ENCODE peak calls at places on chromosomes 7 and 10, in four cellular contexts. One of them, this sample, is unnamed.

GRCh38 chr7:92766461-92767003 is 69.8 kb downstream of the CDK6 start:
- DNase-seq in AG09309: no peak
- DNase-seq in uterus: no peak
- DNase-seq in WERI-Rb-1: no peak
- DNase-seq in this sample: no peak

GRCh38 chr10:59626523-59626869 is 83.2 kb downstream of the SLC16A9 start:
- DNase-seq in AG09309: no peak
- DNase-seq in uterus: no peak
- DNase-seq in WERI-Rb-1: no peak
- DNase-seq in this sample: no peak

GRCh38 chr7:120988591-120989299 is at the start of gene CPED1:
- DNase-seq in AG09309: peak
- DNase-seq in uterus: peak
- DNase-seq in WERI-Rb-1: peak
- DNase-seq in this sample: peak

GRCh38 chr7:30905078-30906012 is 6.3 kb upstream of the AQP1 start:
- DNase-seq in AG09309: no peak
- DNase-seq in uterus: no peak
- DNase-seq in WERI-Rb-1: no peak
- DNase-seq in this sample: no peak

GRCh38 chr7:47535704-47536628 is 45.9 kb downstream of the TNS3 start:
- DNase-seq in AG09309: no peak
- DNase-seq in uterus: no peak
- DNase-seq in WERI-Rb-1: no peak
- DNase-seq in this sample: no peak

GRCh38 chr7:74479961-74480829 is 26.5 kb downstream of the GTF2IRD1 start:
- DNase-seq in AG09309: peak
- DNase-seq in uterus: peak
- DNase-seq in WERI-Rb-1: peak
- DNase-seq in this sample: peak

GRCh38 chr7:28904539-28905143 is 53.5 kb downstream of the TRIL start:
- DNase-seq in AG09309: no peak
- DNase-seq in uterus: no peak
- DNase-seq in WERI-Rb-1: peak
- DNase-seq in this sample: no peak

GRCh38 chr10:121426307-121426706 is 171.9 kb downstream of the FGFR2 start:
- DNase-seq in AG09309: no peak
- DNase-seq in uterus: no peak
- DNase-seq in WERI-Rb-1: no peak
- DNase-seq in this sample: no peak

GRCh38 chr7:1852781-1853618 is 182.9 kb downstream of the ELFN1 start:
- DNase-seq in AG09309: no peak
- DNase-seq in uterus: no peak
- DNase-seq in WERI-Rb-1: peak
- DNase-seq in this sample: no peak

GRCh38 chr7:156975620-156976019 is 26.1 kb downstream of the NOM1 start:
- DNase-seq in AG09309: no peak
- DNase-seq in uterus: no peak
- DNase-seq in WERI-Rb-1: no peak
- DNase-seq in this sample: no peak

GRCh38 chr10:137606-138005 is 2.4 kb downstream of the ZMYND11 start:
- DNase-seq in AG09309: no peak
- DNase-seq in uterus: no peak
- DNase-seq in WERI-Rb-1: no peak
- DNase-seq in this sample: no peak

GRCh38 chr10:128567561-128567960 is 441.3 kb upstream of the MKI67 start:
- DNase-seq in AG09309: no peak
- DNase-seq in uterus: no peak
- DNase-seq in WERI-Rb-1: no peak
- DNase-seq in this sample: no peak

GRCh38 chr7:57775396-57776088 is 325.6 kb downstream of the ZNF716 start:
- DNase-seq in AG09309: no peak
- DNase-seq in uterus: no peak
- DNase-seq in WERI-Rb-1: no peak
- DNase-seq in this sample: no peak

GRCh38 chr10:23439920-23440875 is 1.3 kb downstream of the OTUD1 start:
- DNase-seq in AG09309: peak
- DNase-seq in uterus: peak
- DNase-seq in WERI-Rb-1: peak
- DNase-seq in this sample: no peak

GRCh38 chr10:11192304-11193018 is 174.8 kb downstream of the CELF2 start:
- DNase-seq in AG09309: no peak
- DNase-seq in uterus: no peak
- DNase-seq in WERI-Rb-1: no peak
- DNase-seq in this sample: no peak

GRCh38 chr10:28367865-28368541 is 65.1 kb upstream of the MPP7 start:
- DNase-seq in AG09309: no peak
- DNase-seq in uterus: no peak
- DNase-seq in WERI-Rb-1: peak
- DNase-seq in this sample: no peak

GRCh38 chr10:103491729-103492364 is 1.7 kb upstream of the NEURL1 start:
- DNase-seq in AG09309: peak
- DNase-seq in uterus: peak
- DNase-seq in WERI-Rb-1: peak
- DNase-seq in this sample: no peak

GRCh38 chr10:9096288-9096687 is 1041.8 kb downstream of the GATA3 start:
- DNase-seq in AG09309: no peak
- DNase-seq in uterus: no peak
- DNase-seq in WERI-Rb-1: no peak
- DNase-seq in this sample: no peak

GRCh38 chr7:129091484-129092002 is 36.6 kb upstream of the TNPO3 start:
- DNase-seq in AG09309: no peak
- DNase-seq in uterus: peak
- DNase-seq in WERI-Rb-1: peak
- DNase-seq in this sample: peak

GRCh38 chr10:119308089-119308488 is 100.7 kb downstream of the GRK5 start:
- DNase-seq in AG09309: no peak
- DNase-seq in uterus: no peak
- DNase-seq in WERI-Rb-1: no peak
- DNase-seq in this sample: no peak

GRCh38 chr7:142804715-142805114 is 33.9 kb downstream of the PRSS2 start:
- DNase-seq in AG09309: no peak
- DNase-seq in uterus: no peak
- DNase-seq in WERI-Rb-1: no peak
- DNase-seq in this sample: no peak

GRCh38 chr7:107147464-107148214 is 21.2 kb upstream of the HBP1 start:
- DNase-seq in AG09309: no peak
- DNase-seq in uterus: no peak
- DNase-seq in WERI-Rb-1: peak
- DNase-seq in this sample: no peak

GRCh38 chr10:110818311-110819257 is 53.1 kb upstream of the PDCD4 start:
- DNase-seq in AG09309: no peak
- DNase-seq in uterus: no peak
- DNase-seq in WERI-Rb-1: peak
- DNase-seq in this sample: no peak

GRCh38 chr7:155205368-155206285 is 92.1 kb upstream of the INSIG1 start:
- DNase-seq in AG09309: peak
- DNase-seq in uterus: peak
- DNase-seq in WERI-Rb-1: no peak
- DNase-seq in this sample: no peak

GRCh38 chr7:114843102-114843501 is 78.8 kb upstream of the MDFIC start:
- DNase-seq in AG09309: no peak
- DNase-seq in uterus: no peak
- DNase-seq in WERI-Rb-1: no peak
- DNase-seq in this sample: no peak

GRCh38 chr10:104559935-104560334 is 81.2 kb upstream of the SORCS3 start:
- DNase-seq in AG09309: no peak
- DNase-seq in uterus: no peak
- DNase-seq in WERI-Rb-1: no peak
- DNase-seq in this sample: no peak

GRCh38 chr10:126480648-126481047 is 92.4 kb upstream of the ADAM12 start:
- DNase-seq in AG09309: no peak
- DNase-seq in uterus: no peak
- DNase-seq in WERI-Rb-1: no peak
- DNase-seq in this sample: no peak

GRCh38 chr7:39372383-39372782 is 193.8 kb upstream of the YAE1 start:
- DNase-seq in AG09309: no peak
- DNase-seq in uterus: no peak
- DNase-seq in WERI-Rb-1: no peak
- DNase-seq in this sample: no peak

GRCh38 chr7:39367943-39368342 is 198.3 kb upstream of the YAE1 start:
- DNase-seq in AG09309: no peak
- DNase-seq in uterus: no peak
- DNase-seq in WERI-Rb-1: no peak
- DNase-seq in this sample: no peak
- TF ChIP-seq CTCF in AG09309: no peak
- TF ChIP-seq CTCF in uterus: no peak
- TF ChIP-seq CTCF in WERI-Rb-1: no peak
- TF ChIP-seq CTCF in this sample: no peak

GRCh38 chr7:14698239-14698638 is 204.3 kb downstream of the DGKB start:
- DNase-seq in AG09309: no peak
- DNase-seq in uterus: no peak
- DNase-seq in WERI-Rb-1: no peak
- DNase-seq in this sample: no peak
- TF ChIP-seq CTCF in AG09309: no peak
- TF ChIP-seq CTCF in uterus: no peak
- TF ChIP-seq CTCF in WERI-Rb-1: no peak
- TF ChIP-seq CTCF in this sample: peak

DNA sequence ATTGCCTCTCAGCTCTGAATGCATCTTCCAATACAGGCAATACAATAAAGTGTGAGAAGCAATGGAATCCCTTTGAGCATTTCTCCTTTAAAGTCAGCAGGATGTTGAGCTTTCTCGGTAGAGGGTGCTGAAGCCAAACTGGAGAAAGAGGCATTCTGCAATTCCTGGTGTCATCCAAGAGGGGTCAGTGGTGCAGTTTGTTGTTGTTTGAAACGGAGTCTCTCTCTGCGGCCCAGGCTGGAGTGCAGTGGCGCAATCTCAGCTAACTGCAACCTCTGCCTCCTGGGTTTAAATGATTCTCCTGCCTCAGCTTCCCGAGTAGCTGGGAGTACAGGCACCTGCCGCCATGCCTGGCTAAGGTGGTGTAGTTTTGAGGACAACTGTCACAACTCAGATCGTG is 486.5 kb downstream of the CALN1 start:
- DNase-seq in AG09309: no peak
- DNase-seq in uterus: no peak
- DNase-seq in WERI-Rb-1: no peak
- DNase-seq in this sample: no peak
- TF ChIP-seq CTCF in AG09309: no peak
- TF ChIP-seq CTCF in uterus: no peak
- TF ChIP-seq CTCF in WERI-Rb-1: peak
- TF ChIP-seq CTCF in this sample: peak

GRCh38 chr7:21428642-21428941 is 709 bp downstream of the SP4 start:
- DNase-seq in AG09309: no peak
- DNase-seq in uterus: no peak
- DNase-seq in WERI-Rb-1: no peak
- DNase-seq in this sample: no peak
- TF ChIP-seq CTCF in AG09309: no peak
- TF ChIP-seq CTCF in uterus: no peak
- TF ChIP-seq CTCF in WERI-Rb-1: no peak
- TF ChIP-seq CTCF in this sample: no peak

This sample was measured in neural crest cell.